ENCODE peak calls at places on chromosomes 11 and 22, in eight cellular contexts. B is mesenchymal stem cell; H is endodermal cell; Q is fibroblast of lung; N is pancreas; O is CD8-positive, alpha-beta memory T cell; E is H9; K is IMR-90. P is an unnamed sample.

GRCh38 chr11:130047141-130047540 is 22.6 kb upstream of the APLP2 start:
- DNase-seq in B (no peak), N (no peak), Q (no peak), K (peak; percentile 29), E (no peak), O (no peak), H (no peak), P (no peak)

GRCh38 chr11:2575611-2576051 is 124.2 kb downstream of the KCNQ1OT1 start:
- DNase-seq in H (no peak), O (peak; percentile 32), B (no peak), K (no peak), E (peak; percentile 18), Q (no peak), N (no peak), P (no peak)

GRCh38 chr22:43399338-43399979 is 12.4 kb upstream of the MPPED1 start:
- DNase-seq in B (no peak), K (no peak), O (no peak), N (peak; percentile 30), Q (no peak), E (peak; percentile 56), H (no peak), P (no peak)

GRCh38 chr11:35289821-35290220 is 129.5 kb downstream of the SLC1A2 start:
- DNase-seq in O (no peak), E (no peak), H (no peak), N (no peak), B (peak; percentile 50), Q (peak; percentile 24), K (peak; percentile 60), P (no peak)

GRCh38 chr11:85539029-85539689 is 88.0 kb downstream of the DLG2 start:
- DNase-seq in H (no peak), E (no peak), Q (no peak), N (no peak), O (no peak), K (no peak), B (no peak), P (no peak)

GRCh38 chr11:87976009-87976408 is 199.2 kb downstream of the RAB38 start:
- DNase-seq in K (no peak), E (no peak), O (no peak), B (no peak), N (no peak), Q (no peak), H (no peak), P (no peak)

GRCh38 chr11:101576536-101576935 is 7.3 kb downstream of the TRPC6 start:
- DNase-seq in H (no peak), N (no peak), E (no peak), K (no peak), B (no peak), Q (no peak), O (no peak), P (no peak)

GRCh38 chr11:36238881-36239280 is 50.3 kb downstream of the COMMD9 start:
- DNase-seq in H (no peak), K (no peak), Q (peak; percentile 53), O (no peak), E (no peak), B (no peak), N (no peak), P (no peak)

GRCh38 chr11:87722756-87723599 is 452.3 kb downstream of the RAB38 start:
- DNase-seq in O (no peak), K (peak; percentile 2), E (peak; percentile 56), B (no peak), H (peak; percentile 75), Q (peak; percentile 10), N (no peak), P (no peak)

GRCh38 chr22:50192056-50192824 is 6.5 kb downstream of the TRABD start:
- DNase-seq in B (no peak), N (no peak), H (no peak), K (peak; percentile 19), Q (no peak), E (no peak), O (no peak), P (peak; percentile 66)

GRCh38 chr11:2798951-2799761 is 86.4 kb downstream of the CDKN1C start:
- DNase-seq in H (peak; percentile 37), N (peak; percentile 38), Q (peak; percentile 44), E (peak; percentile 17), O (no peak), B (peak; percentile 61), K (peak; percentile 38), P (no peak)

GRCh38 chr22:29375436-29376076 is 12.8 kb downstream of the AP1B1 start:
- DNase-seq in N (no peak), Q (peak; percentile 16), E (no peak), B (peak; percentile 24), O (no peak), K (peak; percentile 19), H (no peak), P (no peak)

GRCh38 chr11:94769897-94770296 is 1.7 kb downstream of the AMOTL1 start:
- DNase-seq in E (no peak), K (no peak), O (no peak), B (no peak), N (no peak), Q (no peak), H (no peak), P (no peak)

GRCh38 chr11:95084509-95084908 is 5.1 kb upstream of the ENDOD1 start:
- DNase-seq in K (peak; percentile 55), H (no peak), N (no peak), B (no peak), E (no peak), O (no peak), Q (no peak), P (no peak)

GRCh38 chr22:32258791-32259190 is 3.6 kb upstream of the SLC5A4 start:
- DNase-seq in Q (no peak), H (no peak), O (no peak), E (no peak), B (no peak), N (no peak), K (no peak), P (no peak)
- H3K4me1 ChIP-seq in Q (no peaks in the 10 kb centered on the region), H (no peaks in the 10 kb centered on the region), O (no peaks in the 10 kb centered on the region), E (no peaks in the 10 kb centered on the region), B (no peaks in the 10 kb centered on the region), N (no peaks in the 10 kb centered on the region), K (no peaks in the 10 kb centered on the region), P (no peaks in the 10 kb centered on the region)

GRCh38 chr11:316891-317291 is 3.1 kb downstream of the IFITM1 start:
- DNase-seq in H (peak; percentile 86), E (peak; percentile 36), K (no peak), Q (no peak), N (no peak), O (no peak), B (no peak), P (no peak)
- H3K4me1 ChIP-seq in H (peaks cover 10% of the 10 kb centered on the region), E (peaks cover 5% of the 10 kb centered on the region), K (peaks cover 22% of the 10 kb centered on the region), Q (peaks cover 10% of the 10 kb centered on the region), N (no peaks in the 10 kb centered on the region), O (peaks cover 35% of the 10 kb centered on the region), B (peaks cover 41% of the 10 kb centered on the region), P (peaks cover 15% of the 10 kb centered on the region)

GRCh38 chr22:37582526-37582925 is 2.6 kb upstream of the LGALS2 start:
- DNase-seq in Q (no peak), B (no peak), O (no peak), E (no peak), N (no peak), H (no peak), K (no peak), P (no peak)

GRCh38 chr22:37577957-37578356 is 1.9 kb downstream of the LGALS2 start:
- DNase-seq in E (no peak), Q (no peak), B (no peak), K (no peak), H (no peak), N (no peak), O (no peak), P (no peak)

GRCh38 chr22:37575490-37576003 is 4.3 kb downstream of the LGALS2 start:
- DNase-seq in N (no peak), E (peak; percentile 20), Q (no peak), H (no peak), K (no peak), O (no peak), B (no peak), P (no peak)

GRCh38 chr22:37581534-37581933 is 1.6 kb upstream of the LGALS2 start:
- DNase-seq in Q (no peak), H (no peak), O (no peak), B (no peak), E (no peak), K (no peak), N (peak; percentile 86), P (peak; percentile 43)
- H3K4me1 ChIP-seq in Q (no peaks in the 10 kb centered on the region), H (no peaks in the 10 kb centered on the region), O (peaks cover 13% of the 10 kb centered on the region), B (no peaks in the 10 kb centered on the region), E (peaks cover 5% of the 10 kb centered on the region), K (no peaks in the 10 kb centered on the region), N (peaks cover 35% of the 10 kb centered on the region), P (no peaks in the 10 kb centered on the region)

GRCh38 chr22:33894515-33894914 is 25.8 kb downstream of the LARGE1 start:
- DNase-seq in Q (no peak), O (no peak), H (no peak), N (no peak), E (no peak), B (no peak), K (no peak), P (no peak)
- H3K4me1 ChIP-seq in Q (no peaks in the 10 kb centered on the region), O (no peaks in the 10 kb centered on the region), H (peaks cover 3% of the 10 kb centered on the region), N (no peaks in the 10 kb centered on the region), E (peaks cover 47% of the 10 kb centered on the region), B (no peaks in the 10 kb centered on the region), K (peaks cover 7% of the 10 kb centered on the region), P (no peaks in the 10 kb centered on the region)

GRCh38 chr11:71081704-71082230 is 170.6 kb downstream of the SHANK2 start:
- DNase-seq in Q (no peak), N (no peak), K (no peak), B (no peak), O (no peak), H (no peak), E (no peak), P (no peak)
- H3K4me1 ChIP-seq in Q (no peaks in the 10 kb centered on the region), N (no peaks in the 10 kb centered on the region), K (no peaks in the 10 kb centered on the region), B (peaks cover 2% of the 10 kb centered on the region), O (no peaks in the 10 kb centered on the region), H (no peaks in the 10 kb centered on the region), E (no peaks in the 10 kb centered on the region), P (no peaks in the 10 kb centered on the region)

GRCh38 chr22:31489632-31490495 is at the start of gene EIF4ENIF1:
- DNase-seq in N (peak; percentile 93), K (peak; percentile 78), Q (peak; percentile 87), E (peak; percentile 76), B (peak; percentile 87), H (peak; percentile 89), O (peak; percentile 88), P (peak; percentile 82)

GRCh38 chr22:31488988-31489617 is 539 bp downstream of the EIF4ENIF1 start:
- DNase-seq in Q (no peak), E (peak; percentile 45), H (peak; percentile 77), O (peak; percentile 48), N (peak; percentile 75), K (peak; percentile 7), B (peak; percentile 55), P (peak; percentile 19)

GRCh38 chr22:31488346-31488883 is 1.2 kb downstream of the EIF4ENIF1 start:
- DNase-seq in Q (no peak), K (no peak), B (no peak), N (no peak), H (no peak), E (no peak), O (no peak), P (no peak)

GRCh38 chr22:31490496-31490925 is 869 bp upstream of the EIF4ENIF1 start:
- DNase-seq in Q (peak; percentile 63), N (no peak), E (peak; percentile 39), O (peak; percentile 78), H (peak; percentile 68), B (peak; percentile 88), K (peak; percentile 79), P (peak; percentile 28)

GRCh38 chr22:31486951-31487350 is 2.7 kb downstream of the EIF4ENIF1 start:
- DNase-seq in H (no peak), B (no peak), K (no peak), O (no peak), Q (no peak), E (no peak), N (no peak), P (no peak)
- H3K4me1 ChIP-seq in H (no peaks in the 10 kb centered on the region), B (peaks cover 3% of the 10 kb centered on the region), K (peaks cover 2% of the 10 kb centered on the region), O (peaks cover 28% of the 10 kb centered on the region), Q (peaks cover 7% of the 10 kb centered on the region), E (no peaks in the 10 kb centered on the region), N (peaks cover 13% of the 10 kb centered on the region), P (peaks cover 12% of the 10 kb centered on the region)